ENCODE peak calls at places on chromosomes 16 and 17, in nine cellular contexts. I, L, E, U, B, D, Q, G and X are unnamed samples.

GRCh38 chr17:7004398-7005253 is 7.8 kb upstream of the RNASEK start:
- DNase-seq in I (peak), L (peak), E (peak), U (no peak), B (no peak), D (peak), Q (peak), G (no peak), X (peak)

GRCh38 chr16:29154100-29154499 is 169.2 kb downstream of the LAT start:
- DNase-seq in I (no peak), L (no peak), E (no peak), U (no peak), B (no peak), D (no peak), Q (no peak), G (no peak), X (no peak)

GRCh38 chr17:1714488-1714979 is 4.4 kb upstream of the TLCD2 start:
- DNase-seq in I (peak), L (peak), E (no peak), U (no peak), B (peak), D (peak), Q (no peak), G (peak), X (peak)

GRCh38 chr16:75632857-75633256 is 9.8 kb upstream of the ADAT1 start:
- DNase-seq in I (no peak), L (no peak), E (no peak), U (no peak), B (no peak), D (no peak), Q (no peak), G (no peak), X (no peak)

GRCh38 chr16:78799429-78799828 is 700.0 kb downstream of the WWOX start:
- DNase-seq in I (no peak), L (no peak), E (no peak), U (no peak), B (no peak), D (no peak), Q (no peak), G (no peak), X (no peak)

GRCh38 chr17:77959926-77960521 is 1.5 kb downstream of the TNRC6C start:
- DNase-seq in I (no peak), L (no peak), E (peak), U (no peak), B (no peak), D (peak), Q (no peak), G (no peak), X (no peak)

GRCh38 chr16:62225675-62226074 is 189.4 kb upstream of the CDH8 start:
- DNase-seq in I (peak), L (peak), E (peak), U (peak), B (peak), D (peak), Q (peak), G (peak), X (no peak)

GRCh38 chr17:77429985-77430752 is 289.4 kb downstream of the SEC14L1 start:
- DNase-seq in I (peak), L (peak), E (peak), U (peak), B (peak), D (peak), Q (peak), G (peak), X (peak)

GRCh38 chr17:21296097-21297025 is 11.8 kb downstream of the MAP2K3 start:
- DNase-seq in I (no peak), L (peak), E (no peak), U (no peak), B (no peak), D (no peak), Q (no peak), G (no peak), X (no peak)

GRCh38 chr17:31269597-31269996 is 27.4 kb downstream of the OMG start:
- DNase-seq in I (peak), L (peak), E (no peak), U (peak), B (no peak), D (peak), Q (no peak), G (no peak), X (peak)

GRCh38 chr16:58264961-58265479 is 29.8 kb downstream of the PRSS54 start:
- DNase-seq in I (peak), L (no peak), E (no peak), U (no peak), B (peak), D (peak), Q (peak), G (no peak), X (peak)

GRCh38 chr16:13793788-13794461 is 126.0 kb upstream of the ERCC4 start:
- DNase-seq in I (no peak), L (no peak), E (no peak), U (no peak), B (no peak), D (no peak), Q (no peak), G (no peak), X (no peak)

GRCh38 chr17:32803544-32803943 is 73.4 kb downstream of the MYO1D start:
- DNase-seq in I (no peak), L (no peak), E (no peak), U (no peak), B (no peak), D (no peak), Q (no peak), G (no peak), X (no peak)

GRCh38 chr16:56330476-56330875 is 94.9 kb downstream of the AMFR start:
- DNase-seq in I (no peak), L (no peak), E (no peak), U (no peak), B (no peak), D (no peak), Q (no peak), G (no peak), X (no peak)

GRCh38 chr17:80104321-80104955 is 3.1 kb downstream of the GAA start:
- DNase-seq in I (no peak), L (no peak), E (no peak), U (no peak), B (no peak), D (peak), Q (no peak), G (no peak), X (no peak)

GRCh38 chr16:58272855-58273254 is 22.0 kb downstream of the PRSS54 start:
- DNase-seq in I (peak), L (no peak), E (no peak), U (no peak), B (no peak), D (no peak), Q (no peak), G (no peak), X (no peak)

GRCh38 chr17:4945176-4945943 is 3.0 kb downstream of the PFN1 start:
- DNase-seq in I (peak), L (peak), E (peak), U (no peak), B (peak), D (peak), Q (peak), G (no peak), X (peak)

GRCh38 chr16:55569025-55569424 is 2.5 kb downstream of the CAPNS2 start:
- DNase-seq in I (no peak), L (no peak), E (no peak), U (no peak), B (no peak), D (no peak), Q (peak), G (no peak), X (no peak)

GRCh38 chr16:65500919-65501318 is 379.1 kb upstream of the CDH11 start:
- DNase-seq in I (no peak), L (no peak), E (no peak), U (no peak), B (no peak), D (no peak), Q (no peak), G (no peak), X (no peak)

GRCh38 chr16:49638696-49639629 is 216.9 kb downstream of the ZNF423 start:
- DNase-seq in I (no peak), L (peak), E (no peak), U (no peak), B (no peak), D (no peak), Q (no peak), G (no peak), X (no peak)

GRCh38 chr17:67492824-67493490 is 115.9 kb downstream of the PITPNC1 start:
- DNase-seq in I (no peak), L (no peak), E (no peak), U (no peak), B (no peak), D (no peak), Q (no peak), G (no peak), X (no peak)

GRCh38 chr17:27544350-27545131 is 86.4 kb upstream of the LGALS9 start:
- DNase-seq in I (no peak), L (no peak), E (peak), U (no peak), B (no peak), D (peak), Q (peak), G (no peak), X (no peak)

GRCh38 chr16:11118479-11118878 is 137.5 kb downstream of the SOCS1 start:
- DNase-seq in I (no peak), L (no peak), E (no peak), U (no peak), B (no peak), D (peak), Q (no peak), G (no peak), X (peak)

GRCh38 chr17:16929281-16929680 is 42.6 kb downstream of the TNFRSF13B start:
- DNase-seq in I (no peak), L (no peak), E (no peak), U (no peak), B (no peak), D (no peak), Q (no peak), G (no peak), X (no peak)

GRCh38 chr16:29962344-29962994 is 590 bp downstream of the TMEM219 start:
- DNase-seq in I (peak), L (peak), E (no peak), U (no peak), B (peak), D (peak), Q (peak), G (no peak), X (peak)

GRCh38 chr16:852451-853185 is 52.1 kb upstream of the GNG13 start:
- DNase-seq in I (no peak), L (no peak), E (no peak), U (no peak), B (no peak), D (no peak), Q (no peak), G (peak), X (no peak)

GRCh38 chr17:35185849-35186248 is 8.3 kb downstream of the SLC35G3 start:
- DNase-seq in I (no peak), L (no peak), E (no peak), U (no peak), B (no peak), D (no peak), Q (peak), G (no peak), X (no peak)

GRCh38 chr16:68070811-68071546 is 14.2 kb upstream of the NFATC3 start:
- DNase-seq in I (no peak), L (no peak), E (no peak), U (no peak), B (no peak), D (no peak), Q (no peak), G (no peak), X (no peak)

GRCh38 chr17:35499548-35499947 is 37.9 kb downstream of the SLFN12L start:
- DNase-seq in I (no peak), L (no peak), E (no peak), U (no peak), B (no peak), D (no peak), Q (no peak), G (no peak), X (no peak)

GRCh38 chr16:11258553-11259287 is 2.7 kb upstream of the SOCS1 start:
- DNase-seq in I (no peak), L (peak), E (peak), U (no peak), B (peak), D (no peak), Q (peak), G (peak), X (no peak)

GRCh38 chr17:2101448-2102257 is 46.8 kb downstream of the HIC1 start:
- DNase-seq in I (peak), L (peak), E (no peak), U (no peak), B (peak), D (peak), Q (no peak), G (no peak), X (no peak)

GRCh38 chr17:48526986-48527741 is 3.6 kb downstream of the HOXB1 start:
- DNase-seq in I (no peak), L (no peak), E (no peak), U (no peak), B (no peak), D (no peak), Q (no peak), G (no peak), X (no peak)

GRCh38 chr17:9875441-9875840 is 29.6 kb downstream of the RCVRN start:
- DNase-seq in I (peak), L (peak), E (no peak), U (peak), B (no peak), D (peak), Q (peak), G (no peak), X (peak)

GRCh38 chr16:14401839-14402115 is 228.3 kb downstream of the PARN start:
- DNase-seq in I (no peak), L (no peak), E (no peak), U (no peak), B (no peak), D (peak), Q (no peak), G (no peak), X (no peak)